ENCODE peak calls at places on chromosome 7, in nine cellular contexts. K is substantia nigra; Z is effector memory CD4-positive, alpha-beta T cell; D is GM10248; G is left lobe of liver; E is activated gamma-delta T cell treated with Interleukin-2 at 50 U/mL for 16 hours; Q is ELF-1; I is T1000; V is SHP77 treated with DMSO at 0.1 percent for 48 hours. P is an unnamed sample.

GRCh38 chr7:44144968-44145418 is 3.9 kb upstream of the MYL7 start:
- DNase-seq in D (no peak), K (no peak), G (peak), Q (no peak), E (no peak), I (no peak), Z (no peak), V (no peak), P (no peak)

GRCh38 chr7:2159176-2159520 is 73.6 kb downstream of the MAD1L1 start:
- DNase-seq in Z (no peak), G (no peak), K (no peak), E (no peak), D (no peak), I (no peak), Q (peak), V (no peak), P (no peak)

GRCh38 chr7:16345979-16346958 is 75.1 kb downstream of the CRPPA start:
- DNase-seq in D (no peak), E (no peak), K (no peak), Z (no peak), I (peak), G (no peak), V (no peak), Q (no peak), P (peak)

GRCh38 chr7:87152897-87153641 is 816 bp downstream of the DMTF1 start:
- DNase-seq in Z (no peak), Q (no peak), G (peak), I (no peak), V (no peak), K (peak), E (peak), D (peak), P (no peak)

GRCh38 chr7:150357277-150357676 is 11.3 kb upstream of the REPIN1 start:
- DNase-seq in K (no peak), Q (no peak), Z (peak), I (no peak), G (no peak), V (peak), D (no peak), E (peak), P (no peak)

GRCh38 chr7:41877118-41877517 is 174.2 kb upstream of the INHBA start:
- DNase-seq in I (no peak), Q (no peak), D (no peak), K (no peak), V (no peak), G (no peak), E (no peak), Z (no peak), P (no peak)

GRCh38 chr7:147432068-147432467 is 1158.5 kb upstream of the C7orf33 start:
- DNase-seq in D (no peak), Z (no peak), G (no peak), E (no peak), I (no peak), Q (peak), V (no peak), K (no peak), P (no peak)

GRCh38 chr7:20217193-20217948 is at the start of gene MACC1:
- DNase-seq in E (peak), Q (no peak), V (no peak), K (no peak), D (peak), G (no peak), I (no peak), Z (no peak), P (no peak)

GRCh38 chr7:73341877-73342276 is 13.9 kb downstream of the FKBP6 start:
- DNase-seq in Z (no peak), K (no peak), D (no peak), I (no peak), Q (no peak), V (no peak), G (no peak), E (no peak), P (peak)

GRCh38 chr7:50687096-50687495 is 95.6 kb downstream of the GRB10 start:
- DNase-seq in K (no peak), E (no peak), Z (no peak), G (peak), Q (no peak), V (no peak), D (no peak), I (no peak), P (no peak)

GRCh38 chr7:100887955-100888481 is 1.5 kb downstream of the UFSP1 start:
- DNase-seq in K (no peak), Z (no peak), G (no peak), I (no peak), Q (no peak), E (no peak), V (no peak), D (no peak), P (no peak)

GRCh38 chr7:132488634-132489302 is 87.5 kb downstream of the PLXNA4 start:
- DNase-seq in Q (no peak), G (no peak), K (no peak), E (no peak), I (no peak), V (no peak), Z (no peak), D (no peak), P (no peak)

GRCh38 chr7:108067844-108068243 is 62.3 kb downstream of the LAMB4 start:
- DNase-seq in Z (no peak), I (no peak), V (peak), D (no peak), E (no peak), K (no peak), G (no peak), Q (no peak), P (no peak)

P was measured in H54.